ENCODE peak calls at places on chromosomes 4 and X, in four cellular contexts. One of them, this sample, is unnamed.

GRCh38 chr4:73800206-73800605 is 36.3 kb upstream of the CXCL6 start:
- DNase-seq in H9: no peak
- DNase-seq in IMR-90: no peak
- DNase-seq in H1: no peak
- DNase-seq in this sample: no peak

GRCh38 chrX:345020-345925 is 26.7 kb upstream of the GTPBP6 start:
- DNase-seq in H9: no peak
- DNase-seq in IMR-90: no peak
- DNase-seq in H1: no peak
- DNase-seq in this sample: no peak

GRCh38 chr4:47065099-47065498 is 33.7 kb downstream of the GABRB1 start:
- DNase-seq in H9: no peak
- DNase-seq in IMR-90: no peak
- DNase-seq in H1: no peak
- DNase-seq in this sample: no peak

GRCh38 chrX:133493366-133493765 is 78.1 kb upstream of the GPC4 start:
- DNase-seq in H9: no peak
- DNase-seq in IMR-90: no peak
- DNase-seq in H1: no peak
- DNase-seq in this sample: no peak

GRCh38 chrX:12891915-12892506 is 14.4 kb upstream of the TLR8 start:
- DNase-seq in H9: no peak
- DNase-seq in IMR-90: no peak
- DNase-seq in H1: no peak
- DNase-seq in this sample: no peak

GRCh38 chrX:48937065-48937907 is 18.5 kb upstream of the PIM2 start:
- DNase-seq in H9: no peak
- DNase-seq in IMR-90: no peak
- DNase-seq in H1: no peak
- DNase-seq in this sample: peak

GRCh38 chrX:15465896-15466651 is 27.1 kb downstream of the PIR start:
- DNase-seq in H9: peak
- DNase-seq in IMR-90: peak
- DNase-seq in H1: no peak
- DNase-seq in this sample: peak

GRCh38 chrX:111270339-111270738 is at the start of gene CAPN6:
- DNase-seq in H9: peak
- DNase-seq in IMR-90: peak
- DNase-seq in H1: peak
- DNase-seq in this sample: peak

GRCh38 chrX:43141885-43142284 is 363.9 kb upstream of the PPP1R2C start:
- DNase-seq in H9: no peak
- DNase-seq in IMR-90: no peak
- DNase-seq in H1: no peak
- DNase-seq in this sample: no peak

GRCh38 chr4:2714071-2714770 is 41.9 kb downstream of the TNIP2 start:
- DNase-seq in H9: no peak
- DNase-seq in IMR-90: peak
- DNase-seq in H1: no peak
- DNase-seq in this sample: peak

GRCh38 chrX:13360146-13360545 is 40.3 kb upstream of the ATXN3L start:
- DNase-seq in H9: no peak
- DNase-seq in IMR-90: no peak
- DNase-seq in H1: no peak
- DNase-seq in this sample: no peak

GRCh38 chrX:30161043-30161442 is 54.3 kb upstream of the MAGEB2 start:
- DNase-seq in H9: no peak
- DNase-seq in IMR-90: peak
- DNase-seq in H1: no peak
- DNase-seq in this sample: no peak

GRCh38 chrX:13506574-13506973 is 62.8 kb upstream of the EGFL6 start:
- DNase-seq in H9: no peak
- DNase-seq in IMR-90: peak
- DNase-seq in H1: no peak
- DNase-seq in this sample: peak

GRCh38 chr4:184392748-184393334 is 81.5 kb downstream of the IRF2 start:
- DNase-seq in H9: no peak
- DNase-seq in IMR-90: no peak
- DNase-seq in H1: no peak
- DNase-seq in this sample: no peak

GRCh38 chr4:79164961-79165610 is 160.8 kb downstream of the NAA11 start:
- DNase-seq in H9: no peak
- DNase-seq in IMR-90: no peak
- DNase-seq in H1: no peak
- DNase-seq in this sample: peak

GRCh38 chr4:137609693-137610450 is 77.6 kb upstream of the PCDH18 start:
- DNase-seq in H9: no peak
- DNase-seq in IMR-90: peak
- DNase-seq in H1: no peak
- DNase-seq in this sample: peak

GRCh38 chr4:8123865-8124264 is 34.7 kb downstream of the ABLIM2 start:
- DNase-seq in H9: no peak
- DNase-seq in IMR-90: no peak
- DNase-seq in H1: no peak
- DNase-seq in this sample: no peak
- H3K18ac ChIP-seq in H9: no peak
- H3K18ac ChIP-seq in IMR-90: no peak
- H3K18ac ChIP-seq in H1: no peak
- H3K18ac ChIP-seq in this sample: no peak

DNA sequence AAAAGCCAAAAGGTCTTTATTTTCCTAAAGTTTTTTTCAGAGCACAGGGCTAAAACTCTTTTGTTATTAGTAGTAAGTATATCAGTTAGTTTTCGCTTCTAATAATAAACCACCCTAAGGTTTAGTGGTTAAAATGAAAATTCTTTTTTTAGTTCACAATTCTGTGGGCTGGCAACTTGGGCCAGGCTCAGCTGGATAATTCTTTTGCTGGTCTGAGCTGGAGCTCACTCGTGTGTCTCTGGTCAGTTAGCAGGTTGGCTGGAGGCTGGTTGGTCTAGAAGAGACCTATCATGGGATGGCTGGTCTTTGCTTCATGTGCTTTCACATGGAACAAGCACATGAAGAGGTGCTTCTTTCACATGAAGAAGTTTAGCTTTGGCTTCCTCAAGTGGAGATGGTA is 227.1 kb upstream of the LCORL start:
- DNase-seq in H9: no peak
- DNase-seq in IMR-90: no peak
- DNase-seq in H1: no peak
- DNase-seq in this sample: no peak
- H4K5ac ChIP-seq in H9: no peak
- H4K5ac ChIP-seq in IMR-90: no peak
- H4K5ac ChIP-seq in H1: no peak
- H4K5ac ChIP-seq in this sample: no peak

GRCh38 chrX:104166735-104167436 is 633 bp downstream of the FAM199X start:
- DNase-seq in H9: no peak
- DNase-seq in IMR-90: no peak
- DNase-seq in H1: no peak
- DNase-seq in this sample: peak
- H3K18ac ChIP-seq in H9: no peak
- H3K18ac ChIP-seq in IMR-90: no peak
- H3K18ac ChIP-seq in H1: no peak
- H3K18ac ChIP-seq in this sample: peak

GRCh38 chrX:150768132-150768485 is 74.9 kb downstream of the MTMR1 start:
- DNase-seq in H9: no peak
- DNase-seq in IMR-90: no peak
- DNase-seq in H1: no peak
- DNase-seq in this sample: no peak
- H4K5ac ChIP-seq in H9: no peak
- H4K5ac ChIP-seq in IMR-90: no peak
- H4K5ac ChIP-seq in H1: no peak
- H4K5ac ChIP-seq in this sample: no peak

DNA sequence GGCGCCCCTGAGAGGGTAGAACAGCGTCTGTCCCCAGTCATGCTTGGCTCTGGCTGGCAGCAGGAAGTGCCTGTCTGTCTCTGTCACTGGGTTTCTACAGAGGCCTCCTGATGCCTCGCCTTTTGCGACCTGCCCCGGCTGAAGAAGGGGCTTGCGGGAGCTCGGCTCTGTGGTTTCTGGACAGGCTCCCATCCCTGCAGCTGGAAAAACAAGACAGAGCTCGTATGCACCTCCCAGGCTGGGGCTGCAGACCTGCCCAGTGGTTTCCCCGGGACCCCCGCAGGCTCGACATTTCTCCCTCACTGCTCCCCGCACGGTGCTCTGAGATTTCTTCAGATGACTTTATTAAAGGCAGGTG is 57.0 kb upstream of the SORCS2 start:
- DNase-seq in H9: no peak
- DNase-seq in IMR-90: peak
- DNase-seq in H1: no peak
- DNase-seq in this sample: no peak
- H3K18ac ChIP-seq in H9: no peak
- H3K18ac ChIP-seq in IMR-90: no peak
- H3K18ac ChIP-seq in H1: no peak
- H3K18ac ChIP-seq in this sample: no peak

GRCh38 chr4:109699553-109700225 is 3.6 kb downstream of the CASP6 start:
- DNase-seq in H9: no peak
- DNase-seq in IMR-90: no peak
- DNase-seq in H1: no peak
- DNase-seq in this sample: peak
- H4K5ac ChIP-seq in H9: no peak
- H4K5ac ChIP-seq in IMR-90: no peak
- H4K5ac ChIP-seq in H1: no peak
- H4K5ac ChIP-seq in this sample: no peak